ENCODE peak calls at places on chromosomes 7 and 10, in ten cellular contexts. One of them, this sample, is unnamed.

GRCh38 chr7:95675016-95675415 is 78.7 kb upstream of the PDK4 start:
- DNase-seq in stomach: no peak
- DNase-seq in CD4-positive, alpha-beta T cell: no peak
- DNase-seq in activated CD8-positive, alpha-beta T cell treated with anti-CD3 and anti-CD28 coated beads for 36 hours: no peak
- DNase-seq in endodermal cell: no peak
- DNase-seq in lower lobe of right lung: no peak
- DNase-seq in MCF 10A: no peak
- DNase-seq in type B pancreatic cell: no peak
- DNase-seq in gastrocnemius medialis: no peak
- DNase-seq in keratinocyte: no peak
- DNase-seq in this sample: no peak

GRCh38 chr7:1558181-1558811 is 2.3 kb upstream of the TMEM184A start:
- DNase-seq in stomach: no peak
- DNase-seq in CD4-positive, alpha-beta T cell: no peak
- DNase-seq in activated CD8-positive, alpha-beta T cell treated with anti-CD3 and anti-CD28 coated beads for 36 hours: peak; percentile 20
- DNase-seq in endodermal cell: peak; percentile 82
- DNase-seq in lower lobe of right lung: peak; percentile 51
- DNase-seq in MCF 10A: no peak
- DNase-seq in type B pancreatic cell: peak; percentile 68
- DNase-seq in gastrocnemius medialis: no peak
- DNase-seq in keratinocyte: no peak
- DNase-seq in this sample: peak; percentile 69

GRCh38 chr7:151725844-151726770 is 150.8 kb downstream of the PRKAG2 start:
- DNase-seq in stomach: no peak
- DNase-seq in CD4-positive, alpha-beta T cell: no peak
- DNase-seq in activated CD8-positive, alpha-beta T cell treated with anti-CD3 and anti-CD28 coated beads for 36 hours: no peak
- DNase-seq in endodermal cell: no peak
- DNase-seq in lower lobe of right lung: no peak
- DNase-seq in MCF 10A: no peak
- DNase-seq in type B pancreatic cell: no peak
- DNase-seq in gastrocnemius medialis: no peak
- DNase-seq in keratinocyte: no peak
- DNase-seq in this sample: no peak

GRCh38 chr7:78296689-78297371 is 498.3 kb downstream of the PHTF2 start:
- DNase-seq in stomach: peak; percentile 37
- DNase-seq in CD4-positive, alpha-beta T cell: no peak
- DNase-seq in activated CD8-positive, alpha-beta T cell treated with anti-CD3 and anti-CD28 coated beads for 36 hours: no peak
- DNase-seq in endodermal cell: no peak
- DNase-seq in lower lobe of right lung: no peak
- DNase-seq in MCF 10A: no peak
- DNase-seq in type B pancreatic cell: no peak
- DNase-seq in gastrocnemius medialis: no peak
- DNase-seq in keratinocyte: no peak
- DNase-seq in this sample: no peak

GRCh38 chr7:65250697-65251395 is 122.8 kb upstream of the ZNF92 start:
- DNase-seq in stomach: no peak
- DNase-seq in CD4-positive, alpha-beta T cell: no peak
- DNase-seq in activated CD8-positive, alpha-beta T cell treated with anti-CD3 and anti-CD28 coated beads for 36 hours: no peak
- DNase-seq in endodermal cell: no peak
- DNase-seq in lower lobe of right lung: no peak
- DNase-seq in MCF 10A: no peak
- DNase-seq in type B pancreatic cell: no peak
- DNase-seq in gastrocnemius medialis: no peak
- DNase-seq in keratinocyte: no peak
- DNase-seq in this sample: no peak

GRCh38 chr7:26858735-26859134 is 5.7 kb downstream of the SKAP2 start:
- DNase-seq in stomach: no peak
- DNase-seq in CD4-positive, alpha-beta T cell: no peak
- DNase-seq in activated CD8-positive, alpha-beta T cell treated with anti-CD3 and anti-CD28 coated beads for 36 hours: no peak
- DNase-seq in endodermal cell: peak; percentile 62
- DNase-seq in lower lobe of right lung: no peak
- DNase-seq in MCF 10A: peak; percentile 66
- DNase-seq in type B pancreatic cell: no peak
- DNase-seq in gastrocnemius medialis: no peak
- DNase-seq in keratinocyte: no peak
- DNase-seq in this sample: no peak

GRCh38 chr10:124989526-124989925 is 47.6 kb downstream of the ZRANB1 start:
- DNase-seq in stomach: no peak
- DNase-seq in CD4-positive, alpha-beta T cell: no peak
- DNase-seq in activated CD8-positive, alpha-beta T cell treated with anti-CD3 and anti-CD28 coated beads for 36 hours: no peak
- DNase-seq in endodermal cell: no peak
- DNase-seq in lower lobe of right lung: no peak
- DNase-seq in MCF 10A: peak; percentile 51
- DNase-seq in type B pancreatic cell: peak; percentile 40
- DNase-seq in gastrocnemius medialis: no peak
- DNase-seq in keratinocyte: no peak
- DNase-seq in this sample: no peak

GRCh38 chr7:70645876-70646336 is 486.0 kb upstream of the GALNT17 start:
- DNase-seq in stomach: no peak
- DNase-seq in CD4-positive, alpha-beta T cell: no peak
- DNase-seq in activated CD8-positive, alpha-beta T cell treated with anti-CD3 and anti-CD28 coated beads for 36 hours: no peak
- DNase-seq in endodermal cell: peak; percentile 80
- DNase-seq in lower lobe of right lung: no peak
- DNase-seq in MCF 10A: no peak
- DNase-seq in type B pancreatic cell: no peak
- DNase-seq in gastrocnemius medialis: no peak
- DNase-seq in keratinocyte: no peak
- DNase-seq in this sample: no peak

GRCh38 chr10:113267616-113268015 is 285.2 kb upstream of the HABP2 start:
- DNase-seq in stomach: no peak
- DNase-seq in CD4-positive, alpha-beta T cell: no peak
- DNase-seq in activated CD8-positive, alpha-beta T cell treated with anti-CD3 and anti-CD28 coated beads for 36 hours: no peak
- DNase-seq in endodermal cell: no peak
- DNase-seq in lower lobe of right lung: no peak
- DNase-seq in MCF 10A: no peak
- DNase-seq in type B pancreatic cell: no peak
- DNase-seq in gastrocnemius medialis: no peak
- DNase-seq in keratinocyte: no peak
- DNase-seq in this sample: no peak
- TF ChIP-seq CTCF in stomach: no peak
- TF ChIP-seq CTCF in CD4-positive, alpha-beta T cell: no peak
- TF ChIP-seq CTCF in activated CD8-positive, alpha-beta T cell treated with anti-CD3 and anti-CD28 coated beads for 36 hours: no peak
- TF ChIP-seq CTCF in endodermal cell: no peak
- TF ChIP-seq CTCF in lower lobe of right lung: no peak
- TF ChIP-seq CTCF in MCF 10A: no peak
- TF ChIP-seq CTCF in type B pancreatic cell: no peak
- TF ChIP-seq CTCF in gastrocnemius medialis: no peak
- TF ChIP-seq CTCF in keratinocyte: no peak
- TF ChIP-seq CTCF in this sample: no peak

DNA sequence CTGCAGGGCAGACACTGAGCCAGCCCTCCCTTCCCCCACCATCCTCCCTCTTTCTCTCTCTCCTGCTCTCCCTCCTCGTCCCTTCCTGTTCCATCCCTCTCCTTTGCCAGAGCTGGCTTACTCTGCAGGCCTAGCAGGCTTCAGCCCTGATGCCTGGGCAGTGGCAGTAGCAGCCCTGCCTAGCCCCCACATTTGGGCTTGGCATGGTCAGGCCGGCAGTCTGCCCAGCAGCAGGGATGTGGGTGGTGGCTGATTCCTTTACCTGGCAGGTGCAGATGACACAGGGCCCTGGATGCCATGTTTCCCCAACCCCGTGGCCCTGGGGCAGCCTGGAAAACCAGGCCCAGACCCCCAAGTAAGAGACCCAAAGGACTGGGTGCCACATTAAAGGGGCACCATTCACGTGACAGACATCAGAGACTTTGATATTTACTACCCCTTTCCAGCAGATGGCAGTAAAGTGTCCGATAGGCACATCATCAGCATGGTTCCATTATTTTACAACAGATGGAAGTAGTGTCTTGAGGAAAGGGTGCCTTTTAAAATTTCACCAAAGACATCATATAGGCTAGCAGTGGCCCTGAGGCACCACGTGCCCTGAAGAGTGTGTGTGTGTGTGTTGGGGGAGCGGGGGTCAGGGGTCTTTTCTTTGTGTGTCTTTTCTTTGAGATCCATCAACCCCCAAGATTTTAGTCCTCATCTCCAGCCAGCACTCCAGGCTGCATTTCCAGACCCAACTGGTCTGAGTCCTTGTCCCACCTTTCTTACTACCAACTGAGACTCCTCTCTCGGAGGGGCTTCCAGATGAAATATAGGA is 5.9 kb downstream of the KCP start:
- DNase-seq in stomach: no peak
- DNase-seq in CD4-positive, alpha-beta T cell: no peak
- DNase-seq in activated CD8-positive, alpha-beta T cell treated with anti-CD3 and anti-CD28 coated beads for 36 hours: peak; percentile 25
- DNase-seq in endodermal cell: peak; percentile 60
- DNase-seq in lower lobe of right lung: no peak
- DNase-seq in MCF 10A: peak; percentile 71
- DNase-seq in type B pancreatic cell: no peak
- DNase-seq in gastrocnemius medialis: no peak
- DNase-seq in keratinocyte: no peak
- DNase-seq in this sample: no peak
- TF ChIP-seq CTCF in stomach: peak; percentile 48
- TF ChIP-seq CTCF in CD4-positive, alpha-beta T cell: peak; percentile 65
- TF ChIP-seq CTCF in activated CD8-positive, alpha-beta T cell treated with anti-CD3 and anti-CD28 coated beads for 36 hours: peak; percentile 71
- TF ChIP-seq CTCF in endodermal cell: peak; percentile 77
- TF ChIP-seq CTCF in lower lobe of right lung: peak; percentile 56
- TF ChIP-seq CTCF in MCF 10A: peak; percentile 59
- TF ChIP-seq CTCF in type B pancreatic cell: peak; percentile 73
- TF ChIP-seq CTCF in gastrocnemius medialis: peak; percentile 19
- TF ChIP-seq CTCF in keratinocyte: peak; percentile 69
- TF ChIP-seq CTCF in this sample: peak; percentile 65

GRCh38 chr7:51786284-51786683 is 469.7 kb upstream of the COBL start:
- DNase-seq in stomach: no peak
- DNase-seq in CD4-positive, alpha-beta T cell: no peak
- DNase-seq in activated CD8-positive, alpha-beta T cell treated with anti-CD3 and anti-CD28 coated beads for 36 hours: no peak
- DNase-seq in endodermal cell: no peak
- DNase-seq in lower lobe of right lung: no peak
- DNase-seq in MCF 10A: no peak
- DNase-seq in type B pancreatic cell: no peak
- DNase-seq in gastrocnemius medialis: no peak
- DNase-seq in keratinocyte: no peak
- DNase-seq in this sample: no peak

GRCh38 chr7:51785171-51785570 is 468.6 kb upstream of the COBL start:
- DNase-seq in stomach: no peak
- DNase-seq in CD4-positive, alpha-beta T cell: no peak
- DNase-seq in activated CD8-positive, alpha-beta T cell treated with anti-CD3 and anti-CD28 coated beads for 36 hours: no peak
- DNase-seq in endodermal cell: no peak
- DNase-seq in lower lobe of right lung: no peak
- DNase-seq in MCF 10A: peak; percentile 80
- DNase-seq in type B pancreatic cell: no peak
- DNase-seq in gastrocnemius medialis: no peak
- DNase-seq in keratinocyte: no peak
- DNase-seq in this sample: no peak

GRCh38 chr7:51785806-51786205 is 469.2 kb upstream of the COBL start:
- DNase-seq in stomach: no peak
- DNase-seq in CD4-positive, alpha-beta T cell: no peak
- DNase-seq in activated CD8-positive, alpha-beta T cell treated with anti-CD3 and anti-CD28 coated beads for 36 hours: no peak
- DNase-seq in endodermal cell: no peak
- DNase-seq in lower lobe of right lung: no peak
- DNase-seq in MCF 10A: no peak
- DNase-seq in type B pancreatic cell: no peak
- DNase-seq in gastrocnemius medialis: no peak
- DNase-seq in keratinocyte: no peak
- DNase-seq in this sample: peak; percentile 69

DNA sequence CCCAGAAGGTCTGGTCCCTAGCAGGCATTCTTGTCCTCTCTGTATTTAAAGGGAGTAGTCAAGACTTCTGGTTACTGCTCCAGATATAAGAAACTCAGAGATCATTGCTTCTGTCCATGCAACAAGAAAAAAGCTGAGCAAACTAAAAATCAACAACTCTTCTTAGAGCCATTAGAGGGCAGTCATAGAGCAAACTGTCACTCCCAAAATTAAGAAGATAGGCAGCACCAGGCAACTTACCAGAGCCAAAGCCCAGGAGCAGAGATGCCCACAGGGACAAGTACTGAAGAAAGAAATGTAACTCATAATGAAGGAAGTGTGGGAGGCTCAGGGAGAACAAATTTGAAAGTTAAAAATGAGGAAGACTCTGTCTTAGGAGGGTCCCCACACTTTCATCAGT is 472.9 kb upstream of the COBL start:
- DNase-seq in stomach: no peak
- DNase-seq in CD4-positive, alpha-beta T cell: no peak
- DNase-seq in activated CD8-positive, alpha-beta T cell treated with anti-CD3 and anti-CD28 coated beads for 36 hours: no peak
- DNase-seq in endodermal cell: peak; percentile 60
- DNase-seq in lower lobe of right lung: no peak
- DNase-seq in MCF 10A: no peak
- DNase-seq in type B pancreatic cell: no peak
- DNase-seq in gastrocnemius medialis: no peak
- DNase-seq in keratinocyte: no peak
- DNase-seq in this sample: no peak
- TF ChIP-seq CTCF in stomach: no peak
- TF ChIP-seq CTCF in CD4-positive, alpha-beta T cell: no peak
- TF ChIP-seq CTCF in activated CD8-positive, alpha-beta T cell treated with anti-CD3 and anti-CD28 coated beads for 36 hours: no peak
- TF ChIP-seq CTCF in endodermal cell: peak; percentile 70
- TF ChIP-seq CTCF in lower lobe of right lung: no peak
- TF ChIP-seq CTCF in MCF 10A: peak; percentile 21
- TF ChIP-seq CTCF in type B pancreatic cell: peak; percentile 59
- TF ChIP-seq CTCF in gastrocnemius medialis: no peak
- TF ChIP-seq CTCF in keratinocyte: peak; percentile 13
- TF ChIP-seq CTCF in this sample: no peak

GRCh38 chr10:113857210-113857609 is 2.7 kb downstream of the NHLRC2 start:
- DNase-seq in stomach: no peak
- DNase-seq in CD4-positive, alpha-beta T cell: no peak
- DNase-seq in activated CD8-positive, alpha-beta T cell treated with anti-CD3 and anti-CD28 coated beads for 36 hours: no peak
- DNase-seq in endodermal cell: no peak
- DNase-seq in lower lobe of right lung: no peak
- DNase-seq in MCF 10A: no peak
- DNase-seq in type B pancreatic cell: no peak
- DNase-seq in gastrocnemius medialis: no peak
- DNase-seq in keratinocyte: no peak
- DNase-seq in this sample: no peak

GRCh38 chr10:113856563-113856962 is 2.1 kb downstream of the NHLRC2 start:
- DNase-seq in stomach: no peak
- DNase-seq in CD4-positive, alpha-beta T cell: no peak
- DNase-seq in activated CD8-positive, alpha-beta T cell treated with anti-CD3 and anti-CD28 coated beads for 36 hours: no peak
- DNase-seq in endodermal cell: no peak
- DNase-seq in lower lobe of right lung: no peak
- DNase-seq in MCF 10A: peak; percentile 17
- DNase-seq in type B pancreatic cell: no peak
- DNase-seq in gastrocnemius medialis: no peak
- DNase-seq in keratinocyte: no peak
- DNase-seq in this sample: no peak

GRCh38 chr10:113853577-113854018 is 284 bp downstream of the DCLRE1A start:
- DNase-seq in stomach: no peak
- DNase-seq in CD4-positive, alpha-beta T cell: no peak
- DNase-seq in activated CD8-positive, alpha-beta T cell treated with anti-CD3 and anti-CD28 coated beads for 36 hours: no peak
- DNase-seq in endodermal cell: no peak
- DNase-seq in lower lobe of right lung: no peak
- DNase-seq in MCF 10A: no peak
- DNase-seq in type B pancreatic cell: no peak
- DNase-seq in gastrocnemius medialis: peak; percentile 10
- DNase-seq in keratinocyte: no peak
- DNase-seq in this sample: no peak

GRCh38 chr10:113854019-113854756 is at the start of the genes DCLRE1A and NHLRC2:
- DNase-seq in stomach: peak; percentile 79
- DNase-seq in CD4-positive, alpha-beta T cell: peak; percentile 54
- DNase-seq in activated CD8-positive, alpha-beta T cell treated with anti-CD3 and anti-CD28 coated beads for 36 hours: peak; percentile 75
- DNase-seq in endodermal cell: peak; percentile 90
- DNase-seq in lower lobe of right lung: peak; percentile 85
- DNase-seq in MCF 10A: peak; percentile 82
- DNase-seq in type B pancreatic cell: no peak
- DNase-seq in gastrocnemius medialis: peak; percentile 60
- DNase-seq in keratinocyte: no peak
- DNase-seq in this sample: peak; percentile 81

DNA sequence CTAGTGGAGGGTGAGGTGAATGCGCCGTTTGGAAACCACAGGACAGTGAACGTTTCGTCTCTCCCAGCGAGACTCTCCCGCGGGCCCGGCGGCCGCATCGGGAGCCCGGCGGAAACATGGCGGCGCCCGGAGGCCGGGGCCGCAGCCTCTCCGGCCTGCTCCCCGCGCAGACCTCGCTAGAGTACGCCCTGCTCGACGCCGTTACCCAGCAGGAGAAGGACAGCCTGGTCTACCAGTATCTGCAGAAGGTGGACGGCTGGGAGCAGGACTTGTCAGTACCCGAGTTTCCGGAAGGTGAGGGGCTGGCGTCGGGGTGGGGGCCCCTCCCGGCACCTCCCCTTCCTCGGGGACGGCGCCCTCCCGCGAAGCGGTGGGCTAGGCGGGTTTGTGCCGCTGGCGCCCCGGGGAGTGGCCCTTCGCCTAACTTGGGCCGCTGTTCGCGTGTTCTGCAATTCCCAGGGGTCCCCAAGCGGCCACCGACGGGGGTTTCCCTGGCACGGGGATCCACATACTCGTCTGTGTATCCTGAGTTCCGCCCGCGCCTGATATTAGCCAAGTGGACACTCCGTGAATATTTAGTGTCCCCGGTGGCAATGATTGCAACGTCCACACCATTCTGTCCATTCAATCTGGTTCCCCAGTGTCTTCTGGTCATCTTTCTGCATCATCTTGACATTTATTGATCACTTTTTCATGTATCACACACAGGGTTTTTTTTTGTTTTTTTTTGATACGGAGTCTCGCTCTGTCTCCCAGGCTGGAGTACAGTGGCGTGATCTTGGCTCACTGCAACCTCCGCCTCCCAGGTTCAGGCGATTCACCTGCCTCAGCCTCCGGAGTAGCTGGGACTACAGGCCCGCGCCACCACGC is 531 bp downstream of the NHLRC2 start:
- DNase-seq in stomach: peak; percentile 47
- DNase-seq in CD4-positive, alpha-beta T cell: no peak
- DNase-seq in activated CD8-positive, alpha-beta T cell treated with anti-CD3 and anti-CD28 coated beads for 36 hours: peak; percentile 45
- DNase-seq in endodermal cell: peak; percentile 83
- DNase-seq in lower lobe of right lung: peak; percentile 65
- DNase-seq in MCF 10A: peak; percentile 41
- DNase-seq in type B pancreatic cell: peak; percentile 80
- DNase-seq in gastrocnemius medialis: peak; percentile 41
- DNase-seq in keratinocyte: no peak
- DNase-seq in this sample: peak; percentile 67
- TF ChIP-seq CTCF in stomach: no peak
- TF ChIP-seq CTCF in CD4-positive, alpha-beta T cell: no peak
- TF ChIP-seq CTCF in activated CD8-positive, alpha-beta T cell treated with anti-CD3 and anti-CD28 coated beads for 36 hours: no peak
- TF ChIP-seq CTCF in endodermal cell: peak; percentile 33
- TF ChIP-seq CTCF in lower lobe of right lung: no peak
- TF ChIP-seq CTCF in MCF 10A: no peak
- TF ChIP-seq CTCF in type B pancreatic cell: peak; percentile 56
- TF ChIP-seq CTCF in gastrocnemius medialis: no peak
- TF ChIP-seq CTCF in keratinocyte: no peak
- TF ChIP-seq CTCF in this sample: no peak